ENCODE peak calls at places on chromosome 19, in four cellular contexts. One of them, this sample, is unnamed.

GRCh38 chr19:20359933-20360720 is 193.1 kb downstream of the ZNF486 start:
- DNase-seq in cardiac muscle cell: no peak
- DNase-seq in myocyte: no peak
- DNase-seq in ureter: no peak
- DNase-seq in this sample: no peak

GRCh38 chr19:36026091-36026876 is 6.4 kb downstream of the CLIP3 start:
- DNase-seq in cardiac muscle cell: no peak
- DNase-seq in myocyte: no peak
- DNase-seq in ureter: no peak
- DNase-seq in this sample: no peak

GRCh38 chr19:53195265-53195879 is 2.2 kb upstream of the ZNF665 start:
- DNase-seq in cardiac muscle cell: peak; percentile 87
- DNase-seq in myocyte: peak; percentile 70
- DNase-seq in ureter: peak; percentile 83
- DNase-seq in this sample: peak; percentile 74

GRCh38 chr19:39398297-39398864 is 7.2 kb downstream of the MED29 start:
- DNase-seq in cardiac muscle cell: peak; percentile 75
- DNase-seq in myocyte: peak; percentile 76
- DNase-seq in ureter: peak; percentile 79
- DNase-seq in this sample: no peak

GRCh38 chr19:35204799-35205732 is 23.5 kb downstream of the FAM187B start:
- DNase-seq in cardiac muscle cell: no peak
- DNase-seq in myocyte: no peak
- DNase-seq in ureter: peak; percentile 24
- DNase-seq in this sample: no peak

GRCh38 chr19:32976223-32976805 is 4.3 kb downstream of the FAAP24 start:
- DNase-seq in cardiac muscle cell: peak; percentile 80
- DNase-seq in myocyte: peak; percentile 70
- DNase-seq in ureter: peak; percentile 73
- DNase-seq in this sample: peak; percentile 48

GRCh38 chr19:38587562-38587961 is 30.2 kb downstream of the MAP4K1 start:
- DNase-seq in cardiac muscle cell: no peak
- DNase-seq in myocyte: no peak
- DNase-seq in ureter: no peak
- DNase-seq in this sample: no peak

GRCh38 chr19:42657551-42657950 is 62.8 kb upstream of the CEACAM8 start:
- DNase-seq in cardiac muscle cell: peak; percentile 21
- DNase-seq in myocyte: no peak
- DNase-seq in ureter: no peak
- DNase-seq in this sample: no peak

GRCh38 chr19:46181386-46181774 is 33.3 kb downstream of the IGFL2 start:
- DNase-seq in cardiac muscle cell: peak; percentile 41
- DNase-seq in myocyte: no peak
- DNase-seq in ureter: no peak
- DNase-seq in this sample: no peak

GRCh38 chr19:46898731-46899130 is 37.9 kb downstream of the ARHGAP35 start:
- DNase-seq in cardiac muscle cell: peak; percentile 80
- DNase-seq in myocyte: peak; percentile 39
- DNase-seq in ureter: no peak
- DNase-seq in this sample: no peak

GRCh38 chr19:34260771-34261173 is 6.4 kb downstream of the GARRE1 start:
- DNase-seq in cardiac muscle cell: peak; percentile 62
- DNase-seq in myocyte: no peak
- DNase-seq in ureter: no peak
- DNase-seq in this sample: no peak

GRCh38 chr19:18775586-18776287 is 15.4 kb downstream of the COMP start:
- DNase-seq in cardiac muscle cell: peak; percentile 35
- DNase-seq in myocyte: no peak
- DNase-seq in ureter: no peak
- DNase-seq in this sample: no peak

GRCh38 chr19:13208131-13208963 is 58.1 kb downstream of the IER2 start:
- DNase-seq in cardiac muscle cell: peak; percentile 92
- DNase-seq in myocyte: peak; percentile 69
- DNase-seq in ureter: peak; percentile 69
- DNase-seq in this sample: no peak